ENCODE peak calls at places on chromosomes 4 and X, in seven cellular contexts. Q is stimulated activated CD8-positive, alpha-beta memory T cell treated with anti-CD3 and anti-CD28 coated beads, Interleukin-12 subunit alpha, Interleukin-12 subunit beta, amount 100 ng/mL, for 4 hours; M is iris pigment epithelial cell; P is WTC11; F is fibroblast of mammary gland; U is stimulated activated CD4-positive, alpha-beta T cell treated with anti-CD3 and anti-CD28 coated beads, Interleukin-2, amount 100 ng/mL, for 48 hours; I is activated naive CD4-positive, alpha-beta T cell treated with anti-CD3 and anti-CD28 coated beads, Interleukin-2, amount 50 U/mL, for 72 hours. B is an unnamed sample.

GRCh38 chr4:17760602-17761001 is 20.8 kb downstream of the FAM184B start:
- DNase-seq in Q (no peak), M (no peak), P (no peak), F (no peak), U (no peak), I (no peak), B (no peak)

GRCh38 chr4:107757860-107758476 is 37.9 kb upstream of the PAPSS1 start:
- DNase-seq in Q (no peak), M (peak), P (no peak), F (peak), U (no peak), I (no peak), B (peak)

GRCh38 chrX:22053486-22053885 is 21.4 kb downstream of the PHEX start:
- DNase-seq in Q (no peak), M (no peak), P (no peak), F (peak), U (no peak), I (no peak), B (peak)

GRCh38 chrX:40153335-40154221 is 55.8 kb upstream of the BCOR start:
- DNase-seq in Q (no peak), M (peak), P (peak), F (no peak), U (no peak), I (peak), B (no peak)

GRCh38 chrX:101659601-101660063 is at the start of gene ARMCX2:
- DNase-seq in Q (no peak), M (peak), P (peak), F (peak), U (no peak), I (no peak), B (peak)

GRCh38 chrX:1598876-1599790 is 7.7 kb downstream of the AKAP17A start:
- DNase-seq in Q (no peak), M (no peak), P (no peak), F (no peak), U (no peak), I (no peak), B (no peak)

GRCh38 chrX:23114256-23114655 is 114.5 kb downstream of the DDX53 start:
- DNase-seq in Q (no peak), M (no peak), P (no peak), F (no peak), U (no peak), I (no peak), B (no peak)

GRCh38 chr4:30717208-30718020 is 2.8 kb upstream of the PCDH7 start:
- DNase-seq in Q (no peak), M (peak), P (peak), F (peak), U (no peak), I (peak), B (peak)

GRCh38 chr4:795726-796119 is 30.2 kb downstream of the CPLX1 start:
- DNase-seq in Q (no peak), M (no peak), P (no peak), F (no peak), U (no peak), I (no peak), B (no peak)

GRCh38 chr4:16626945-16627344 is 271.5 kb downstream of the LDB2 start:
- DNase-seq in Q (no peak), M (peak), P (no peak), F (peak), U (no peak), I (no peak), B (peak)

GRCh38 chr4:1551211-1551610 is 132.9 kb downstream of the FAM53A start:
- DNase-seq in Q (no peak), M (no peak), P (no peak), F (no peak), U (no peak), I (no peak), B (no peak)

GRCh38 chr4:82786794-82787193 is 11.8 kb downstream of the SCD5 start:
- DNase-seq in Q (no peak), M (no peak), P (no peak), F (no peak), U (no peak), I (no peak), B (no peak)

GRCh38 chrX:57282568-57282967 is 3.9 kb upstream of the FAAH2 start:
- DNase-seq in Q (no peak), M (no peak), P (no peak), F (no peak), U (no peak), I (no peak), B (no peak)

GRCh38 chr4:47534772-47535171 is 49.7 kb downstream of the ATP10D start:
- DNase-seq in Q (no peak), M (no peak), P (no peak), F (no peak), U (no peak), I (no peak), B (no peak)

GRCh38 chr4:186241616-186242015 is 14.3 kb downstream of the KLKB1 start:
- DNase-seq in Q (no peak), M (no peak), P (no peak), F (no peak), U (no peak), I (no peak), B (no peak)

GRCh38 chr4:185941476-185941875 is 127.5 kb upstream of the TLR3 start:
- DNase-seq in Q (no peak), M (peak), P (no peak), F (peak), U (no peak), I (no peak), B (no peak)

GRCh38 chr4:168598191-168598590 is 101.3 kb downstream of the PALLD start:
- DNase-seq in Q (no peak), M (no peak), P (no peak), F (peak), U (no peak), I (no peak), B (no peak)

GRCh38 chrX:102958794-102959193 is 21.7 kb downstream of the RAB40AL start:
- DNase-seq in Q (no peak), M (no peak), P (no peak), F (no peak), U (no peak), I (no peak), B (peak)

GRCh38 chr4:242121-242848 is 63.0 kb downstream of the ZNF732 start:
- DNase-seq in Q (peak), M (peak), P (peak), F (peak), U (peak), I (peak), B (peak)

GRCh38 chr4:115110191-115111166 is 2.9 kb downstream of the NDST4 start:
- DNase-seq in Q (no peak), M (no peak), P (no peak), F (no peak), U (no peak), I (no peak), B (peak)

GRCh38 chr4:1731180-1731579 is 9.9 kb downstream of the TACC3 start:
- DNase-seq in Q (no peak), M (peak), P (no peak), F (peak), U (no peak), I (no peak), B (no peak)

GRCh38 chrX:50903387-50904027 is 7.0 kb upstream of the BMP15 start:
- DNase-seq in Q (no peak), M (peak), P (peak), F (peak), U (peak), I (peak), B (peak)

GRCh38 chr4:6908397-6909112 is 1.1 kb upstream of the TBC1D14 start:
- DNase-seq in Q (no peak), M (peak), P (peak), F (peak), U (no peak), I (no peak), B (peak)

GRCh38 chr4:21470531-21470930 is 478.0 kb downstream of the KCNIP4 start:
- DNase-seq in Q (no peak), M (peak), P (no peak), F (peak), U (no peak), I (no peak), B (peak)

GRCh38 chrX:138859421-138859820 is 147.9 kb upstream of the FGF13 start:
- DNase-seq in Q (no peak), M (no peak), P (no peak), F (no peak), U (no peak), I (no peak), B (peak)

B was measured in fibroblast of lung.